ENCODE peak calls at places on chromosomes 12 and 14, in nine cellular contexts. J is suprapubic skin; X is NCI-H146; S is AG20443; R is uterus; K is CMK; W is stimulated activated CD8-positive, alpha-beta memory T cell treated with anti-CD3 and anti-CD28 coated beads, Interleukin-4, amount 100 ng/mL, for 24 hours; M is heart right ventricle; C is activated T-cell treated with anti-CD3 and anti-CD28 coated beads, Interleukin-2, amount 50 U/mL, for 48 hours. T is an unnamed sample.

GRCh38 chr14:57898837-57899572 is 33.1 kb upstream of the SLC35F4 start:
- DNase-seq in J (no peak), X (no peak), S (no peak), R (no peak), K (no peak), W (no peak), M (no peak), C (no peak), T (no peak)

GRCh38 chr12:59041241-59042121 is 121.2 kb upstream of the LRIG3 start:
- DNase-seq in J (no peak), X (no peak), S (peak; percentile 63), R (no peak), K (no peak), W (no peak), M (no peak), C (no peak), T (peak; percentile 42)

GRCh38 chr12:127550271-127550670 is 716.7 kb upstream of the TMEM132C start:
- DNase-seq in J (no peak), X (no peak), S (peak; percentile 15), R (no peak), K (no peak), W (no peak), M (no peak), C (no peak), T (peak; percentile 91)

GRCh38 chr12:62190921-62191746 is 69.1 kb upstream of the USP15 start:
- DNase-seq in J (no peak), X (no peak), S (peak; percentile 6), R (no peak), K (no peak), W (no peak), M (no peak), C (peak; percentile 44), T (no peak)

GRCh38 chr14:101080922-101081593 is 177.5 kb upstream of the RTL1 start:
- DNase-seq in J (no peak), X (no peak), S (no peak), R (no peak), K (no peak), W (no peak), M (no peak), C (no peak), T (no peak)

GRCh38 chr12:2082321-2082720 is 29.5 kb downstream of the CACNA1C start:
- DNase-seq in J (no peak), X (no peak), S (no peak), R (no peak), K (no peak), W (no peak), M (no peak), C (no peak), T (no peak)

GRCh38 chr12:47361389-47362031 is 281.8 kb upstream of the AMIGO2 start:
- DNase-seq in J (no peak), X (no peak), S (no peak), R (peak; percentile 66), K (no peak), W (no peak), M (peak; percentile 42), C (peak; percentile 73), T (no peak)

GRCh38 chr12:114416028-114416427 is 10.1 kb upstream of the TBX5 start:
- DNase-seq in J (no peak), X (no peak), S (no peak), R (no peak), K (no peak), W (no peak), M (no peak), C (no peak), T (no peak)

GRCh38 chr14:91315844-91316267 is 71.4 kb upstream of the GPR68 start:
- DNase-seq in J (no peak), X (no peak), S (no peak), R (no peak), K (no peak), W (peak; percentile 75), M (no peak), C (peak; percentile 86), T (no peak)

GRCh38 chr12:95547522-95548055 is 3.7 kb downstream of the USP44 start:
- DNase-seq in J (no peak), X (no peak), S (peak; percentile 56), R (peak; percentile 24), K (no peak), W (no peak), M (no peak), C (no peak), T (no peak)

T was measured in myocyte.